ENCODE peak calls at places on chromosomes 16 and 17, in five cellular contexts. K is OCI-M1, Z is HS-5, Q is substantia nigra, I is A172. D is an unnamed sample.

GRCh38 chr16:88803264-88803987 is at the start of gene CDT1:
- DNase-seq in K (peak), Q (peak), Z (no peak), I (peak), D (peak)

GRCh38 chr16:89583197-89583894 is 7.8 kb downstream of the CPNE7 start:
- DNase-seq in Q (no peak), Z (no peak), K (no peak), I (no peak), D (no peak)

GRCh38 chr17:1031711-1032110 is 34.8 kb downstream of the TIMM22 start:
- DNase-seq in K (no peak), I (no peak), Z (no peak), Q (peak), D (no peak)

GRCh38 chr17:73096866-73097265 is 4.4 kb upstream of the SLC39A11 start:
- DNase-seq in K (no peak), I (peak), Z (no peak), Q (no peak), D (peak)

GRCh38 chr17:38538906-38539305 is 66.8 kb downstream of the SRCIN1 start:
- DNase-seq in Q (no peak), I (no peak), Z (no peak), K (no peak), D (no peak)

GRCh38 chr16:15650698-15651161 is 685 bp downstream of the NDE1 start:
- DNase-seq in Z (no peak), K (peak), Q (peak), I (peak), D (no peak)

GRCh38 chr17:2181206-2181983 is 122.2 kb downstream of the SMG6 start:
- DNase-seq in K (no peak), I (peak), Q (peak), Z (no peak), D (no peak)

GRCh38 chr16:21159281-21159951 is 942 bp downstream of the LDAF1 start:
- DNase-seq in Q (peak), Z (no peak), I (no peak), K (peak), D (no peak)

GRCh38 chr16:74743668-74744299 is 30.8 kb downstream of the FA2H start:
- DNase-seq in Z (no peak), K (peak), Q (no peak), I (peak), D (no peak)

GRCh38 chr17:15740570-15741120 is 8.6 kb downstream of the TBC1D26 start:
- DNase-seq in Z (no peak), K (no peak), Q (no peak), I (no peak), D (no peak)

GRCh38 chr17:7843536-7844291 is 9.7 kb downstream of the KDM6B start:
- DNase-seq in K (peak), Q (peak), Z (no peak), I (peak), D (peak)

GRCh38 chr17:16491703-16492612 is at the start of gene LRRC75A:
- DNase-seq in K (no peak), Z (no peak), Q (no peak), I (no peak), D (no peak)

GRCh38 chr16:49049191-49049590 is 232.4 kb downstream of the CBLN1 start:
- DNase-seq in I (no peak), K (no peak), Z (no peak), Q (peak), D (no peak)